ENCODE peak calls at places on chromosomes 6 and 20, in six cellular contexts. X, H, K, Q, L and D are unnamed samples.

GRCh38 chr6:149335924-149336323 is 18.4 kb downstream of the TAB2 start:
- DNase-seq in X (no peak), H (no peak), K (no peak), Q (no peak), L (no peak), D (no peak)

GRCh38 chr6:20554326-20554725 is 20.1 kb downstream of the CDKAL1 start:
- DNase-seq in X (no peak), H (no peak), K (no peak), Q (no peak), L (no peak), D (no peak)

GRCh38 chr20:25987073-25987927 is 290.6 kb upstream of the ZNF337 start:
- DNase-seq in X (peak; percentile 14), H (no peak), K (no peak), Q (no peak), L (no peak), D (peak; percentile 44)

GRCh38 chr20:2752631-2753455 is 47.6 kb downstream of the CPXM1 start:
- DNase-seq in X (peak; percentile 72), H (no peak), K (peak; percentile 89), Q (peak; percentile 58), L (no peak), D (no peak)

GRCh38 chr6:85250586-85251216 is 199.2 kb upstream of the NT5E start:
- DNase-seq in X (no peak), H (no peak), K (no peak), Q (peak; percentile 3), L (no peak), D (no peak)

GRCh38 chr20:45924391-45925261 is 9.9 kb upstream of the PCIF1 start:
- DNase-seq in X (no peak), H (no peak), K (no peak), Q (peak; percentile 66), L (no peak), D (no peak)

GRCh38 chr20:57957397-57958049 is 247.7 kb upstream of the PMEPA1 start:
- DNase-seq in X (no peak), H (no peak), K (no peak), Q (no peak), L (no peak), D (no peak)

GRCh38 chr6:446418-447366 is 55.1 kb downstream of the IRF4 start:
- DNase-seq in X (no peak), H (no peak), K (peak; percentile 41), Q (no peak), L (no peak), D (no peak)

GRCh38 chr6:134245041-134245440 is 72.9 kb downstream of the SGK1 start:
- DNase-seq in X (no peak), H (no peak), K (no peak), Q (no peak), L (no peak), D (no peak)

GRCh38 chr20:44819936-44820335 is 9.6 kb upstream of the RIMS4 start:
- DNase-seq in X (no peak), H (no peak), K (no peak), Q (no peak), L (no peak), D (no peak)

GRCh38 chr20:37526238-37526838 is 1.3 kb downstream of the BLCAP start:
- DNase-seq in X (peak; percentile 75), H (no peak), K (peak; percentile 61), Q (peak; percentile 73), L (no peak), D (no peak)

GRCh38 chr6:83860347-83860731 is 850 bp downstream of the CYB5R4 start:
- DNase-seq in X (no peak), H (no peak), K (no peak), Q (no peak), L (no peak), D (no peak)

GRCh38 chr6:42154461-42155209 is 12.2 kb upstream of the C6orf132 start:
- DNase-seq in X (no peak), H (no peak), K (no peak), Q (no peak), L (no peak), D (no peak)

GRCh38 chr6:90892271-90892670 is 305.4 kb upstream of the MAP3K7 start:
- DNase-seq in X (no peak), H (no peak), K (no peak), Q (no peak), L (no peak), D (no peak)

GRCh38 chr20:40563296-40563950 is 125.6 kb downstream of the MAFB start:
- DNase-seq in X (peak; percentile 30), H (no peak), K (no peak), Q (no peak), L (no peak), D (no peak)

GRCh38 chr6:144190051-144190450 is 39.7 kb downstream of the STX11 start:
- DNase-seq in X (no peak), H (no peak), K (no peak), Q (no peak), L (no peak), D (no peak)

GRCh38 chr20:9916776-9917175 is 77.9 kb upstream of the PAK5 start:
- DNase-seq in X (no peak), H (no peak), K (no peak), Q (no peak), L (no peak), D (no peak)

GRCh38 chr6:110628330-110628729 is 151.9 kb upstream of the SLC22A16 start:
- DNase-seq in X (no peak), H (no peak), K (no peak), Q (no peak), L (no peak), D (no peak)

GRCh38 chr6:39365281-39366074 is 43.0 kb upstream of the KCNK16 start:
- DNase-seq in X (no peak), H (no peak), K (no peak), Q (no peak), L (no peak), D (no peak)

GRCh38 chr6:10434235-10434634 is 19.4 kb upstream of the TFAP2A start:
- DNase-seq in X (no peak), H (no peak), K (no peak), Q (no peak), L (no peak), D (no peak)

GRCh38 chr20:19975901-19976300 is 41.3 kb upstream of the NAA20 start:
- DNase-seq in X (no peak), H (no peak), K (no peak), Q (no peak), L (no peak), D (no peak)

GRCh38 chr6:61977951-61978350 is 308.1 kb downstream of the KHDRBS2 start:
- DNase-seq in X (no peak), H (no peak), K (no peak), Q (no peak), L (no peak), D (no peak)

GRCh38 chr20:31785089-31785488 is 34.1 kb upstream of the MYLK2 start:
- DNase-seq in X (no peak), H (no peak), K (no peak), Q (no peak), L (no peak), D (no peak)

GRCh38 chr6:151690768-151691562 is 116.5 kb upstream of the ESR1 start:
- DNase-seq in X (no peak), H (no peak), K (no peak), Q (no peak), L (peak; percentile 83), D (no peak)

GRCh38 chr20:49687595-49688567 is 25.8 kb downstream of the B4GALT5 start:
- DNase-seq in X (peak; percentile 22), H (no peak), K (no peak), Q (no peak), L (no peak), D (no peak)

GRCh38 chr6:35534396-35535170 is 21.9 kb upstream of the TULP1 start:
- DNase-seq in X (no peak), H (no peak), K (no peak), Q (no peak), L (no peak), D (no peak)

GRCh38 chr6:85390775-85391174 is 59.1 kb upstream of the NT5E start:
- DNase-seq in X (no peak), H (no peak), K (no peak), Q (no peak), L (no peak), D (no peak)

GRCh38 chr20:5024982-5025381 is 23.7 kb upstream of the SLC23A2 start:
- DNase-seq in X (no peak), H (no peak), K (no peak), Q (peak; percentile 80), L (no peak), D (no peak)

GRCh38 chr6:26327450-26328264 is 37.3 kb upstream of the BTN3A2 start:
- DNase-seq in X (peak; percentile 43), H (no peak), K (peak; percentile 89), Q (peak; percentile 88), L (no peak), D (no peak)

GRCh38 chr6:46652603-46653438 is at the start of the genes CYP39A1 and SLC25A27:
- DNase-seq in X (peak; percentile 94), H (peak; percentile 72), K (peak; percentile 94), Q (peak; percentile 79), L (no peak), D (peak; percentile 59)
- TF ChIP-seq POLR2A in X (no peak), H (no peak), K (no peak), Q (no peak), L (no peak), D (no peak)

DNA sequence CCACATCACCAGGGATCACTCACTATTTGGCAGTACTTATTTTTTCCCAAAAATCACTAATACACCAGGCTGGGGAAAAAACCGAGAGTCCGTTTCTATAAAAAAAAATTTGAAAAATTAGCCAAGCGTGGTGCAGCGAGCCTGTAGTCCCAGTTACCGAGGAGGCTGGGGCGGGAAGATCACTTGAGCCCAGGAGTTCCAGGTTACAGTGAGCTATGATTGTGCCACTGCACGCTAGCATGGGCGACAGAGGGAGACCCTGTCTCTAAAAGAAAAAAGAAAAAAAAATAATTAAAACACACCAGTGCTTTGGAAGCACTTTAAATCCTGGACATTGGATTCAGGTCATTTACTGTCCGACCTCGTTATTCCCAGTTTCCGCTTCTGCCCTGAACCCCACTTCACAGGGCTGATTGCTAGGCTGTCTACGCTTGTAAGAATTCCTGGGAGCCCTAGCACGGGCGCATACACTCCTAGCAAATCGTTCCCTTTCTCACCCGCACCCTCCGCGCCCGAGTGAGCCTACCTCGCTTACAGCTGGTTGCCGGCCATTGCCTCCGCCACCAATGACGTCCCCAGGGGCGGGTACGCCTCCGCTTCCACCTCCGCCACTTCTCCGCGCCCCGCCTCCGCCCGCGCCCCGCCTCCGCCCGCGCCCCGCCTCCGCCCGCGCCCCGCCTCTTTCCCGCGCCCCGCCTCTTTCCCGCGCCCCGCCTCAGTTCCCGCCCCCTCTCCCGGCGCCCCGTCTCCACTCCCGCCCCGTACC is at the start of gene TPMT:
- DNase-seq in X (no peak), H (no peak), K (peak; percentile 98), Q (no peak), L (no peak), D (no peak)
- TF ChIP-seq TAF1 in X (peak; percentile 68), H (peak; percentile 70), K (peak; percentile 87), Q (peak; percentile 78), L (peak; percentile 66), D (peak; percentile 50)

DNA sequence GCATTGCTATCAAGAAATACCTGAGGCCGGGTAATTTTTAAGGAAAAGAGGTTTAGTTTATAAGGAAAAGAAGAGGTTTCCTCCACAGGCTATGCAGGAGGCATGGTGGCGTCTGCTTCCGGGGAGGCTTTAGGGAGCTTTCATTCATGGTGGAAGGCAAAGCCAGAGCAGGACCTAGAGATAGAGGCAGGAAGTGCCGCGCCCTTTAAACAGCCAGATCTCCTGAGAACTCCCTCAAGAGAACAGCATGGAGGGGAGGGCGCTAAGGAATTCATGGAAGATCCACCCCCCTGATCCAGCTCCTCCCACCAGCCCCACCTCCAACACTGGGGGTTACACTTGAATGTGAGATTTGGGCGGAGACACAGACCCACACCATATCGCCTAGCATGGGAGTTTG is 13.9 kb upstream of the DACT2 start:
- DNase-seq in X (peak; percentile 43), H (no peak), K (no peak), Q (no peak), L (no peak), D (no peak)
- TF ChIP-seq POLR2A in X (no peak), H (no peak), K (no peak), Q (no peak), L (no peak), D (no peak)

GRCh38 chr6:160996316-160996715 is 4.7 kb downstream of the MAP3K4 start:
- DNase-seq in X (no peak), H (no peak), K (no peak), Q (no peak), L (no peak), D (no peak)
- TF ChIP-seq TAF1 in X (no peak), H (no peak), K (no peak), Q (no peak), L (no peak), D (no peak)